ENCODE peak calls at places on chromosomes 4 and X, in four cellular contexts. W is bronchial epithelial cell, Q is GM12865, E is heart right ventricle. A is an unnamed sample.
A peak's percentile ranks its signal among the peaks of the same experiment; 100 is the strongest.

GRCh38 chrX:1592128-1592862 is 891 bp downstream of the AKAP17A start:
- DNase-seq in W (peak; percentile 21), Q (peak; percentile 55), E (no peak), A (peak; percentile 5)

GRCh38 chr4:147117400-147117799 is 171.7 kb upstream of the TTC29 start:
- DNase-seq in W (no peak), Q (no peak), E (no peak), A (no peak)

GRCh38 chr4:173527103-173527876 is 2.7 kb downstream of the HAND2 start:
- DNase-seq in W (no peak), Q (no peak), E (peak; percentile 50), A (no peak)

GRCh38 chr4:151458148-151458547 is 49.2 kb downstream of the FHIP1A start:
- DNase-seq in W (peak; percentile 6), Q (no peak), E (no peak), A (no peak)

GRCh38 chr4:118289794-118290193 is 63.0 kb downstream of the PRSS12 start:
- DNase-seq in W (no peak), Q (no peak), E (no peak), A (no peak)

GRCh38 chr4:41122775-41123174 is 91.6 kb downstream of the APBB2 start:
- DNase-seq in W (no peak), Q (no peak), E (no peak), A (no peak)

GRCh38 chr4:180028682-180029081 is 2214.5 kb upstream of the TENM3 start:
- DNase-seq in W (peak; percentile 3), Q (peak; percentile 75), E (no peak), A (peak; percentile 62)

GRCh38 chrX:154019633-154020499 is at the start of gene IRAK1:
- DNase-seq in W (peak; percentile 18), Q (peak; percentile 69), E (peak; percentile 66), A (peak; percentile 57)

GRCh38 chr4:4837921-4838601 is 21.4 kb upstream of the MSX1 start:
- DNase-seq in W (peak; percentile 8), Q (no peak), E (no peak), A (no peak)

DNA sequence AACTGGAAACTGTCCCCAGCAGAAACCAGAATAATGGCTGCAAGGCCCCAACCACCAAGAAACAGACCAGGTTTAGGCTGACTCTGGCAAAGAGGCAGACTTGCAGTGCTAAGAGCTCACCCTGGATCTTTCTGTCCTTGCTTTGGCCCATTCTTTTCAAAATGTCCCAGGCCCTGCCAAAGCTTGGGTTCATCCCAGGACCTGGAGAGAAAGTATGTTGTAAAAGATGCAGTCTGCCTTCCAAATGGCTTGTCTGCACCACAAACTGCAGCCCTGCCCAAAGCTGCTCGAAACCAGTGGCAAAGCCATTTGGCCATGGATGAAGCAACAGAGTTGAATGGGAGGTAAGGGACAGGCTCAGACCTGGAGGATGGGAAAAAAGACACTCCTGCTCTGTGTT is 38.0 kb upstream of the LNX1 start:
- DNase-seq in W (no peak), Q (no peak), E (no peak), A (no peak)
- TF ChIP-seq CTCF in W (no peak), Q (no peak), E (no peak), A (no peak)

GRCh38 chr4:108611360-108611759 is 9.0 kb upstream of the RPL34 start:
- DNase-seq in W (no peak), Q (no peak), E (no peak), A (no peak)
- TF ChIP-seq CTCF in W (no peak), Q (no peak), E (no peak), A (no peak)

GRCh38 chrX:112874140-112874539 is 33.5 kb upstream of the AMOT start:
- DNase-seq in W (no peak), Q (no peak), E (no peak), A (peak; percentile 31)
- TF ChIP-seq CTCF in W (no peak), Q (no peak), E (no peak), A (peak; percentile 5)

GRCh38 chrX:18964880-18965279 is 19.0 kb downstream of the PHKA2 start:
- DNase-seq in W (no peak), Q (no peak), E (no peak), A (no peak)
- TF ChIP-seq CTCF in W (no peak), Q (no peak), E (no peak), A (no peak)

GRCh38 chr4:183840311-183840710 is 64.8 kb upstream of the STOX2 start:
- DNase-seq in W (peak; percentile 67), Q (peak; percentile 79), E (peak; percentile 76), A (peak; percentile 81)

GRCh38 chr4:183842134-183842838 is 62.8 kb upstream of the STOX2 start:
- DNase-seq in W (no peak), Q (no peak), E (no peak), A (no peak)

GRCh38 chr4:183837222-183837621 is 67.9 kb upstream of the STOX2 start:
- DNase-seq in W (no peak), Q (no peak), E (no peak), A (no peak)

GRCh38 chr4:183841001-183841400 is 64.1 kb upstream of the STOX2 start:
- DNase-seq in W (no peak), Q (no peak), E (no peak), A (no peak)

GRCh38 chr4:183838987-183839712 is 66.0 kb upstream of the STOX2 start:
- DNase-seq in W (peak; percentile 32), Q (peak; percentile 9), E (no peak), A (peak; percentile 43)
- TF ChIP-seq CTCF in W (peak; percentile 14), Q (no peak), E (no peak), A (peak; percentile 31)

GRCh38 chrX:121258545-121258944 is 211.1 kb downstream of the GLUD2 start:
- DNase-seq in W (no peak), Q (no peak), E (no peak), A (no peak)

GRCh38 chrX:121256653-121257052 is 209.2 kb downstream of the GLUD2 start:
- DNase-seq in W (peak; percentile 5), Q (no peak), E (no peak), A (peak; percentile 27)

GRCh38 chrX:121259170-121259569 is 211.8 kb downstream of the GLUD2 start:
- DNase-seq in W (no peak), Q (no peak), E (no peak), A (no peak)

GRCh38 chrX:121254336-121254735 is 206.9 kb downstream of the GLUD2 start:
- DNase-seq in W (no peak), Q (peak; percentile 2), E (no peak), A (peak; percentile 17)
- TF ChIP-seq CTCF in W (no peak), Q (no peak), E (no peak), A (no peak)

DNA sequence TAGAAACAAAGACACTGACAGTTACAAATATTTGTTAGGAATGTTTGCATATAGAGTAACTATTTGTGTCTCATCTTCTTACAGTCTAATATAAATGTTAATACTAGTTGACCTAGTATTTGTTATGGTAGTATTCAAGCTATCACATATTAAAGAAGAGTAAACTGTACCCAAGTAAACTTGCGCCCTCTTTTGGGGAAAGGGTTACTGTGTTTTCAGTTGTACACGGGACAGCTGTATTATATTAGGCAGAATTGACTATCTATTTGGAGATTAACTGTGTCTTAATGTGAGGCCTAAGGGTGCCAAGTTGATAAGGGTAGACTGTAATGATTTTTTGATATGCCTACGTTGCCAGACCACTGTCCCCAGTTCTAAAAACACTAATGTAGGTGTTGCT is 172.9 kb upstream of the CXCL13 start:
- DNase-seq in W (peak; percentile 29), Q (peak; percentile 3), E (no peak), A (peak; percentile 47)
- TF ChIP-seq CTCF in W (no peak), Q (peak; percentile 6), E (no peak), A (no peak)

GRCh38 chr4:165096776-165097175 is 15.9 kb downstream of the TMEM192 start:
- DNase-seq in W (peak; percentile 8), Q (peak; percentile 25), E (no peak), A (peak; percentile 17)
- TF ChIP-seq CTCF in W (peak; percentile 25), Q (peak; percentile 41), E (peak; percentile 45), A (peak; percentile 39)

GRCh38 chrX:19334945-19335626 is 8.6 kb upstream of the PDHA1 start:
- DNase-seq in W (peak; percentile 0), Q (peak; percentile 81), E (no peak), A (peak; percentile 33)
- TF ChIP-seq CTCF in W (no peak), Q (peak; percentile 58), E (no peak), A (peak; percentile 36)

DNA sequence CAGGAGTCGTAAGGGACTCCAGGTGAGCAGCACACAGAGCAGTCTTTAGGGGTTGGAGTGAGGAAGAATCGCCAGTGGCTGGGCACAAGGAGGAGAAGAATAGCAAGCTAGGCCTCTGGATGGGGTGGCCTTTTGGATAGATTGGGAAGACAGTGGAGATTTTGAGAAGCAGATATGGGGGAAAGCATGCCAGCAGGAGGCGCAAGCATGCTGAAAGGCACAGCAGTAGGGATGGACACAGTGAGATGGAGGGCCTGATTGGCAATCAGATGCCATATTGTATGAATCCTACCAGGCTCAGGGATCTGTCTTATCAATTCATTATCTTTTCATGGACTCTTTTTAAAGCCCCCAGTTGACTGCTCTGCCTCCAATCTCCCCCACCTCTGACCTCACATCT is 60.4 kb upstream of the MAGEA4 start:
- DNase-seq in W (no peak), Q (peak; percentile 0), E (no peak), A (no peak)
- TF ChIP-seq CTCF in W (no peak), Q (no peak), E (no peak), A (no peak)

A was measured in MCF 10A.